ENCODE peak calls at places on chromosomes 4 and X, in seven cellular contexts. R is activated CD4-positive, alpha-beta T cell treated with anti-CD3 and anti-CD28 coated beads, Interleukin-2, amount 50 U/mL, for 24 hours; K is NCI-H1092; X is cardiac muscle cell; U is DMS 273 treated with DMSO at 0.1 percent for 48 hours; M is AG08395; O is NCI-H1930. C is an unnamed sample.

GRCh38 chrX:331145-331771 is 12.7 kb upstream of the GTPBP6 start:
- DNase-seq in R (no peak), U (no peak), K (peak; percentile 3), X (peak; percentile 51), M (peak; percentile 54), O (no peak), C (no peak)

GRCh38 chrX:111402378-111402777 is 9.6 kb downstream of the DCX start:
- DNase-seq in U (no peak), M (no peak), O (no peak), X (no peak), R (no peak), K (no peak), C (no peak)

GRCh38 chrX:115533485-115533884 is 27.5 kb upstream of the PLS3 start:
- DNase-seq in X (peak; percentile 67), M (peak; percentile 11), R (no peak), U (no peak), K (no peak), O (no peak), C (no peak)

GRCh38 chr4:118398226-118399090 is 45.7 kb upstream of the PRSS12 start:
- DNase-seq in K (no peak), R (no peak), M (no peak), O (no peak), X (no peak), U (peak; percentile 29), C (no peak)

GRCh38 chrX:22959204-22959920 is 40.4 kb upstream of the DDX53 start:
- DNase-seq in K (no peak), X (no peak), M (no peak), O (no peak), U (no peak), R (no peak), C (no peak)

GRCh38 chr4:183636488-183636887 is 22.5 kb downstream of the RWDD4 start:
- DNase-seq in R (no peak), X (no peak), U (peak; percentile 64), O (no peak), M (no peak), K (no peak), C (no peak)

GRCh38 chr4:79865253-79865652 is 207.8 kb downstream of the ANTXR2 start:
- DNase-seq in O (no peak), K (no peak), U (no peak), X (peak; percentile 29), R (no peak), M (peak; percentile 55), C (no peak)

GRCh38 chr4:148141536-148141935 is 300.7 kb downstream of the NR3C2 start:
- DNase-seq in O (no peak), U (no peak), X (no peak), R (no peak), M (no peak), K (no peak), C (no peak)

GRCh38 chrX:28920554-28920953 is 333.3 kb downstream of the IL1RAPL1 start:
- DNase-seq in R (no peak), K (peak; percentile 26), U (no peak), X (no peak), M (no peak), O (peak; percentile 30), C (no peak)

GRCh38 chr4:7156273-7157139 is 35.8 kb upstream of the SORCS2 start:
- DNase-seq in R (no peak), X (peak; percentile 61), U (no peak), M (peak; percentile 60), O (no peak), K (no peak), C (no peak)

GRCh38 chr4:110515676-110516075 is 39.7 kb downstream of the ENPEP start:
- DNase-seq in K (no peak), U (no peak), R (no peak), O (no peak), X (no peak), M (no peak), C (no peak)

GRCh38 chr4:83582289-83582756 is 46.4 kb downstream of the GPAT3 start:
- DNase-seq in M (peak; percentile 25), R (no peak), O (peak; percentile 28), U (peak; percentile 36), X (peak; percentile 67), K (peak; percentile 34), C (no peak)

GRCh38 chrX:117835034-117835433 is 281.6 kb downstream of the KLHL13 start:
- DNase-seq in M (no peak), K (no peak), R (no peak), O (no peak), U (no peak), X (no peak), C (no peak)

GRCh38 chrX:24672701-24673190 is 21.0 kb upstream of the POLA1 start:
- DNase-seq in M (no peak), U (no peak), O (no peak), X (peak; percentile 8), R (no peak), K (no peak), C (no peak)

GRCh38 chrX:40083120-40083978 is 14.4 kb downstream of the BCOR start:
- DNase-seq in R (no peak), K (no peak), M (no peak), X (peak; percentile 29), O (no peak), U (no peak), C (no peak)

GRCh38 chr4:76585897-76586360 is 150.9 kb downstream of the SHROOM3 start:
- DNase-seq in R (no peak), O (peak; percentile 65), X (peak; percentile 54), K (peak; percentile 73), M (peak; percentile 41), U (no peak), C (no peak)

GRCh38 chr4:92012899-92013867 is 290.6 kb upstream of the GRID2 start:
- DNase-seq in K (no peak), X (peak; percentile 8), R (no peak), M (no peak), U (no peak), O (no peak), C (no peak)

GRCh38 chrX:16172391-16172790 is 5.1 kb downstream of the MAGEB17 start:
- DNase-seq in M (no peak), R (no peak), X (no peak), U (no peak), K (no peak), O (no peak), C (no peak)

GRCh38 chr4:47744253-47744652 is 93.6 kb downstream of the CORIN start:
- DNase-seq in R (no peak), U (no peak), X (no peak), M (no peak), K (no peak), O (no peak), C (no peak)

GRCh38 chrX:15224747-15225146 is 45.1 kb downstream of the ASB9 start:
- DNase-seq in X (no peak), K (no peak), M (no peak), O (no peak), U (no peak), R (no peak), C (no peak)

GRCh38 chr4:39497909-39498723 is 29.1 kb downstream of the UGDH start:
- DNase-seq in O (no peak), U (no peak), R (no peak), M (no peak), K (no peak), X (no peak), C (no peak)

GRCh38 chr4:98476891-98477290 is 181.5 kb downstream of the TSPAN5 start:
- DNase-seq in X (no peak), K (no peak), M (no peak), O (no peak), R (no peak), U (no peak), C (no peak)

GRCh38 chr4:174210354-174210753 is 73.1 kb downstream of the FBXO8 start:
- DNase-seq in X (no peak), K (no peak), U (no peak), M (no peak), O (no peak), R (no peak), C (no peak)

GRCh38 chr4:48968814-48969213 is 17.3 kb upstream of the CWH43 start:
- DNase-seq in R (no peak), K (no peak), X (peak; percentile 31), M (peak; percentile 53), O (no peak), U (no peak), C (no peak)

GRCh38 chr4:7019367-7019766 is 23.8 kb upstream of the TADA2B start:
- DNase-seq in K (no peak), O (no peak), X (no peak), U (no peak), M (no peak), R (no peak), C (no peak)

GRCh38 chrX:97995834-97996233 is 1112.1 kb downstream of the RPA4 start:
- DNase-seq in X (no peak), R (no peak), O (no peak), K (no peak), M (no peak), U (no peak), C (no peak)